ENCODE peak calls at places on chromosomes 13 and 19, in five cellular contexts. H is endothelial cell, M is NCI-H510A, C is HFFc6, X is amygdala. P is an unnamed sample.

GRCh38 chr19:2294377-2295335 is 12.7 kb upstream of the PEAK3 start:
- DNase-seq in H (no peak), M (no peak), C (peak; percentile 67), X (no peak), P (no peak)

GRCh38 chr19:42396248-42396541 is 6.1 kb upstream of the CNFN start:
- DNase-seq in H (peak; percentile 18), M (peak; percentile 60), C (no peak), X (no peak), P (peak; percentile 79)

GRCh38 chr19:8615813-8616596 is 5.5 kb upstream of the ADAMTS10 start:
- DNase-seq in H (peak; percentile 74), M (no peak), C (peak; percentile 13), X (peak; percentile 3), P (no peak)

GRCh38 chr13:83940742-83941141 is 58.5 kb upstream of the SLITRK1 start:
- DNase-seq in H (no peak), M (no peak), C (peak; percentile 71), X (no peak), P (no peak)

GRCh38 chr19:18317998-18318800 is 4.7 kb downstream of the LSM4 start:
- DNase-seq in H (peak; percentile 67), M (no peak), C (no peak), X (no peak), P (no peak)

GRCh38 chr13:113802761-113803160 is 43.7 kb downstream of the TMEM255B start:
- DNase-seq in H (no peak), M (no peak), C (no peak), X (no peak), P (no peak)

GRCh38 chr19:44960906-44961734 is 5.9 kb downstream of the CLPTM1 start:
- DNase-seq in H (no peak), M (no peak), C (no peak), X (no peak), P (no peak)

GRCh38 chr13:43273362-43273761 is 250.0 kb downstream of the DNAJC15 start:
- DNase-seq in H (no peak), M (no peak), C (peak; percentile 39), X (no peak), P (no peak)

GRCh38 chr13:43878897-43879322 is 630 bp downstream of the CCDC122 start:
- DNase-seq in H (peak; percentile 61), M (peak; percentile 0), C (peak; percentile 65), X (peak; percentile 63), P (peak; percentile 9)

GRCh38 chr13:75170321-75170720 is 311.6 kb downstream of the TBC1D4 start:
- DNase-seq in H (no peak), M (no peak), C (no peak), X (no peak), P (no peak)

GRCh38 chr19:44824758-44825157 is 15.9 kb downstream of the BCAM start:
- DNase-seq in H (no peak), M (peak; percentile 59), C (no peak), X (no peak), P (no peak)

GRCh38 chr19:28665748-28666147 is 547.2 kb downstream of the UQCRFS1 start:
- DNase-seq in H (no peak), M (no peak), C (no peak), X (no peak), P (no peak)

GRCh38 chr19:47623921-47624391 is 15.0 kb downstream of the BICRA start:
- DNase-seq in H (no peak), M (no peak), C (no peak), X (no peak), P (no peak)

GRCh38 chr19:50325310-50326100 is 3.7 kb downstream of the KCNC3 start:
- DNase-seq in H (no peak), M (peak; percentile 94), C (no peak), X (peak; percentile 18), P (peak; percentile 87)

GRCh38 chr19:12672744-12673143 is 6.1 kb downstream of the WDR83 start:
- DNase-seq in H (no peak), M (no peak), C (no peak), X (no peak), P (no peak)

GRCh38 chr13:106550570-106551135 is 15.2 kb upstream of the EFNB2 start:
- DNase-seq in H (no peak), M (no peak), C (no peak), X (no peak), P (no peak)

GRCh38 chr13:89937420-89937819 is 1410.1 kb upstream of the MIR17HG start:
- DNase-seq in H (no peak), M (no peak), C (no peak), X (no peak), P (no peak)

GRCh38 chr13:80376554-80376953 is 35.6 kb upstream of the SPRY2 start:
- DNase-seq in H (no peak), M (no peak), C (no peak), X (no peak), P (no peak)

GRCh38 chr13:109412232-109412935 is 374.0 kb downstream of the IRS2 start:
- DNase-seq in H (peak; percentile 47), M (peak; percentile 66), C (no peak), X (peak; percentile 41), P (peak; percentile 84)

GRCh38 chr19:47863514-47863936 is 4.5 kb downstream of the TPRX2 start:
- DNase-seq in H (peak; percentile 99), M (peak; percentile 14), C (peak; percentile 59), X (peak; percentile 41), P (peak; percentile 25)

GRCh38 chr19:34573226-34573864 is 91.8 kb downstream of the WTIP start:
- DNase-seq in H (no peak), M (no peak), C (no peak), X (no peak), P (no peak)

GRCh38 chr19:33143897-33144405 is 12.0 kb downstream of the WDR88 start:
- DNase-seq in H (peak; percentile 69), M (no peak), C (peak; percentile 44), X (peak; percentile 8), P (no peak)